ENCODE peak calls at places on chromosomes 5 and 9, in nine cellular contexts. One of them, this sample, is unnamed.

GRCh38 chr9:520315-520714 is 305.6 kb downstream of the DOCK8 start:
- DNase-seq in NCI-H1694: no peak
- DNase-seq in GM13977: no peak
- DNase-seq in H4: no peak
- DNase-seq in activated CD8-positive, alpha-beta T cell treated with anti-CD3 and anti-CD28 coated beads, Interleukin-2, amount 10 ng/mL, durations not matched to agents 7 days and 5 days: no peak
- DNase-seq in GM18507: no peak
- DNase-seq in epithelial cell of esophagus: no peak
- DNase-seq in lower lobe of right lung: no peak
- DNase-seq in tibial artery: no peak
- DNase-seq in this sample: no peak

GRCh38 chr5:53482717-53483638 is 2.5 kb downstream of the FST start:
- DNase-seq in NCI-H1694: no peak
- DNase-seq in GM13977: peak; percentile 37
- DNase-seq in H4: no peak
- DNase-seq in activated CD8-positive, alpha-beta T cell treated with anti-CD3 and anti-CD28 coated beads, Interleukin-2, amount 10 ng/mL, durations not matched to agents 7 days and 5 days: peak; percentile 33
- DNase-seq in GM18507: no peak
- DNase-seq in epithelial cell of esophagus: peak; percentile 60
- DNase-seq in lower lobe of right lung: peak; percentile 55
- DNase-seq in tibial artery: peak; percentile 70
- DNase-seq in this sample: peak; percentile 73

GRCh38 chr9:115594551-115594950 is 476.6 kb upstream of the TNC start:
- DNase-seq in NCI-H1694: no peak
- DNase-seq in GM13977: no peak
- DNase-seq in H4: no peak
- DNase-seq in activated CD8-positive, alpha-beta T cell treated with anti-CD3 and anti-CD28 coated beads, Interleukin-2, amount 10 ng/mL, durations not matched to agents 7 days and 5 days: no peak
- DNase-seq in GM18507: no peak
- DNase-seq in epithelial cell of esophagus: no peak
- DNase-seq in lower lobe of right lung: no peak
- DNase-seq in tibial artery: no peak
- DNase-seq in this sample: no peak

GRCh38 chr9:38682713-38683112 is 37.2 kb downstream of the FAM240B start:
- DNase-seq in NCI-H1694: no peak
- DNase-seq in GM13977: no peak
- DNase-seq in H4: peak; percentile 93
- DNase-seq in activated CD8-positive, alpha-beta T cell treated with anti-CD3 and anti-CD28 coated beads, Interleukin-2, amount 10 ng/mL, durations not matched to agents 7 days and 5 days: no peak
- DNase-seq in GM18507: no peak
- DNase-seq in epithelial cell of esophagus: peak; percentile 94
- DNase-seq in lower lobe of right lung: no peak
- DNase-seq in tibial artery: no peak
- DNase-seq in this sample: peak; percentile 62

GRCh38 chr9:121601234-121601633 is 50.2 kb upstream of the DAB2IP start:
- DNase-seq in NCI-H1694: no peak
- DNase-seq in GM13977: no peak
- DNase-seq in H4: no peak
- DNase-seq in activated CD8-positive, alpha-beta T cell treated with anti-CD3 and anti-CD28 coated beads, Interleukin-2, amount 10 ng/mL, durations not matched to agents 7 days and 5 days: no peak
- DNase-seq in GM18507: no peak
- DNase-seq in epithelial cell of esophagus: peak; percentile 64
- DNase-seq in lower lobe of right lung: no peak
- DNase-seq in tibial artery: no peak
- DNase-seq in this sample: no peak

GRCh38 chr9:37574996-37575395 is 1.2 kb downstream of the FBXO10 start:
- DNase-seq in NCI-H1694: peak; percentile 31
- DNase-seq in GM13977: no peak
- DNase-seq in H4: no peak
- DNase-seq in activated CD8-positive, alpha-beta T cell treated with anti-CD3 and anti-CD28 coated beads, Interleukin-2, amount 10 ng/mL, durations not matched to agents 7 days and 5 days: no peak
- DNase-seq in GM18507: no peak
- DNase-seq in epithelial cell of esophagus: no peak
- DNase-seq in lower lobe of right lung: no peak
- DNase-seq in tibial artery: no peak
- DNase-seq in this sample: no peak

GRCh38 chr5:7850533-7851239 is at the start of gene CFAP90:
- DNase-seq in NCI-H1694: peak; percentile 17
- DNase-seq in GM13977: no peak
- DNase-seq in H4: no peak
- DNase-seq in activated CD8-positive, alpha-beta T cell treated with anti-CD3 and anti-CD28 coated beads, Interleukin-2, amount 10 ng/mL, durations not matched to agents 7 days and 5 days: no peak
- DNase-seq in GM18507: no peak
- DNase-seq in epithelial cell of esophagus: peak; percentile 34
- DNase-seq in lower lobe of right lung: peak; percentile 82
- DNase-seq in tibial artery: no peak
- DNase-seq in this sample: peak; percentile 98

GRCh38 chr5:181224390-181225234 is 1.5 kb downstream of the TRIM41 start:
- DNase-seq in NCI-H1694: no peak
- DNase-seq in GM13977: no peak
- DNase-seq in H4: no peak
- DNase-seq in activated CD8-positive, alpha-beta T cell treated with anti-CD3 and anti-CD28 coated beads, Interleukin-2, amount 10 ng/mL, durations not matched to agents 7 days and 5 days: peak; percentile 54
- DNase-seq in GM18507: no peak
- DNase-seq in epithelial cell of esophagus: no peak
- DNase-seq in lower lobe of right lung: no peak
- DNase-seq in tibial artery: peak; percentile 77
- DNase-seq in this sample: no peak

GRCh38 chr5:3888290-3888689 is 292.7 kb downstream of the IRX1 start:
- DNase-seq in NCI-H1694: no peak
- DNase-seq in GM13977: no peak
- DNase-seq in H4: no peak
- DNase-seq in activated CD8-positive, alpha-beta T cell treated with anti-CD3 and anti-CD28 coated beads, Interleukin-2, amount 10 ng/mL, durations not matched to agents 7 days and 5 days: no peak
- DNase-seq in GM18507: no peak
- DNase-seq in epithelial cell of esophagus: no peak
- DNase-seq in lower lobe of right lung: no peak
- DNase-seq in tibial artery: no peak
- DNase-seq in this sample: no peak

GRCh38 chr5:141039517-141039916 is 11.7 kb upstream of the PCDHB1 start:
- DNase-seq in NCI-H1694: peak; percentile 15
- DNase-seq in GM13977: no peak
- DNase-seq in H4: no peak
- DNase-seq in activated CD8-positive, alpha-beta T cell treated with anti-CD3 and anti-CD28 coated beads, Interleukin-2, amount 10 ng/mL, durations not matched to agents 7 days and 5 days: no peak
- DNase-seq in GM18507: no peak
- DNase-seq in epithelial cell of esophagus: no peak
- DNase-seq in lower lobe of right lung: no peak
- DNase-seq in tibial artery: no peak
- DNase-seq in this sample: peak; percentile 10

GRCh38 chr9:89246840-89247239 is 64.2 kb upstream of the CKS2 start:
- DNase-seq in NCI-H1694: no peak
- DNase-seq in GM13977: no peak
- DNase-seq in H4: no peak
- DNase-seq in activated CD8-positive, alpha-beta T cell treated with anti-CD3 and anti-CD28 coated beads, Interleukin-2, amount 10 ng/mL, durations not matched to agents 7 days and 5 days: no peak
- DNase-seq in GM18507: no peak
- DNase-seq in epithelial cell of esophagus: no peak
- DNase-seq in lower lobe of right lung: no peak
- DNase-seq in tibial artery: no peak
- DNase-seq in this sample: no peak

GRCh38 chr9:117825609-117826347 is 121.6 kb downstream of the TLR4 start:
- DNase-seq in NCI-H1694: no peak
- DNase-seq in GM13977: no peak
- DNase-seq in H4: no peak
- DNase-seq in activated CD8-positive, alpha-beta T cell treated with anti-CD3 and anti-CD28 coated beads, Interleukin-2, amount 10 ng/mL, durations not matched to agents 7 days and 5 days: peak; percentile 80
- DNase-seq in GM18507: peak; percentile 9
- DNase-seq in epithelial cell of esophagus: no peak
- DNase-seq in lower lobe of right lung: no peak
- DNase-seq in tibial artery: no peak
- DNase-seq in this sample: no peak